ENCODE peak calls at places on chromosomes 12 and 14, in ten cellular contexts. M is EL; F is left ventricle myocardium superior; C is fibroblast of mammary gland; V is stomach; H is astrocyte of the hippocampus; J is NCI-H460; W is activated CD8-positive, alpha-beta memory T cell treated with anti-CD3 and anti-CD28 coated beads for 4 hours; N is EH; P is Daoy. L is an unnamed sample.

GRCh38 chr14:103845327-103845726 is 2.0 kb downstream of the PPP1R13B start:
- DNase-seq in M (no peak), F (no peak), C (no peak), V (no peak), H (no peak), J (no peak), W (no peak), N (no peak), P (no peak), L (no peak)

GRCh38 chr14:104388011-104388521 is 191.5 kb upstream of the C14orf180 start:
- DNase-seq in M (no peak), F (no peak), C (no peak), V (peak), H (no peak), J (no peak), W (no peak), N (no peak), P (no peak), L (no peak)

GRCh38 chr14:45359766-45360165 is 106.8 kb upstream of the MIS18BP1 start:
- DNase-seq in M (peak), F (no peak), C (peak), V (no peak), H (no peak), J (no peak), W (no peak), N (peak), P (no peak), L (no peak)

GRCh38 chr14:86363576-86363975 is 833.6 kb downstream of the FLRT2 start:
- DNase-seq in M (no peak), F (no peak), C (no peak), V (no peak), H (no peak), J (no peak), W (no peak), N (no peak), P (no peak), L (no peak)

GRCh38 chr14:45135181-45135580 is 549 bp upstream of the FANCM start:
- DNase-seq in M (peak), F (no peak), C (peak), V (no peak), H (peak), J (no peak), W (no peak), N (peak), P (peak), L (no peak)

GRCh38 chr12:47896633-47897032 is 8.2 kb downstream of the VDR start:
- DNase-seq in M (no peak), F (no peak), C (no peak), V (no peak), H (peak), J (no peak), W (no peak), N (no peak), P (peak), L (no peak)

GRCh38 chr14:23381871-23382270 is 5.0 kb downstream of the CMTM5 start:
- DNase-seq in M (no peak), F (no peak), C (no peak), V (no peak), H (no peak), J (no peak), W (no peak), N (no peak), P (no peak), L (no peak)

GRCh38 chr12:40238221-40238902 is 13.6 kb downstream of the LRRK2 start:
- DNase-seq in M (no peak), F (no peak), C (peak), V (no peak), H (no peak), J (no peak), W (no peak), N (no peak), P (no peak), L (no peak)

GRCh38 chr12:94929780-94930179 is 73.7 kb downstream of the NDUFA12 start:
- DNase-seq in M (no peak), F (no peak), C (no peak), V (no peak), H (no peak), J (no peak), W (no peak), N (no peak), P (no peak), L (no peak)

GRCh38 chr14:21070610-21071224 is 613 bp downstream of the ARHGEF40 start:
- DNase-seq in M (peak), F (peak), C (peak), V (no peak), H (no peak), J (no peak), W (no peak), N (peak), P (peak), L (no peak)

GRCh38 chr12:124380793-124381453 is 86.0 kb downstream of the RFLNA start:
- DNase-seq in M (no peak), F (no peak), C (no peak), V (no peak), H (no peak), J (no peak), W (no peak), N (peak), P (peak), L (no peak)